ENCODE peak calls at places on chromosome 22, in five cellular contexts. One of them, this sample, is unnamed.

GRCh38 chr22:23031795-23032194 is 38.5 kb upstream of the GNAZ start:
- DNase-seq in coronary artery: no peak
- DNase-seq in foreskin fibroblast: no peak
- DNase-seq in CD8-positive, alpha-beta T cell: no peak
- DNase-seq in PC-9: no peak
- DNase-seq in this sample: no peak

GRCh38 chr22:32904044-32904443 is 102.5 kb downstream of the TIMP3 start:
- DNase-seq in coronary artery: no peak
- DNase-seq in foreskin fibroblast: no peak
- DNase-seq in CD8-positive, alpha-beta T cell: no peak
- DNase-seq in PC-9: peak; percentile 48
- DNase-seq in this sample: peak; percentile 19

GRCh38 chr22:40757071-40757470 is 62.1 kb downstream of the SLC25A17 start:
- DNase-seq in coronary artery: no peak
- DNase-seq in foreskin fibroblast: peak; percentile 6
- DNase-seq in CD8-positive, alpha-beta T cell: no peak
- DNase-seq in PC-9: peak; percentile 57
- DNase-seq in this sample: peak; percentile 46

GRCh38 chr22:36156515-36157419 is 3.8 kb downstream of the APOL3 start:
- DNase-seq in coronary artery: peak; percentile 92
- DNase-seq in foreskin fibroblast: peak; percentile 91
- DNase-seq in CD8-positive, alpha-beta T cell: peak; percentile 80
- DNase-seq in PC-9: no peak
- DNase-seq in this sample: no peak

GRCh38 chr22:44975444-44976262 is 34.2 kb downstream of the PHF21B start:
- DNase-seq in coronary artery: no peak
- DNase-seq in foreskin fibroblast: peak; percentile 51
- DNase-seq in CD8-positive, alpha-beta T cell: peak; percentile 49
- DNase-seq in PC-9: peak; percentile 76
- DNase-seq in this sample: peak; percentile 56

GRCh38 chr22:46070215-46070721 is 80.1 kb upstream of the PPARA start:
- DNase-seq in coronary artery: no peak
- DNase-seq in foreskin fibroblast: peak; percentile 64
- DNase-seq in CD8-positive, alpha-beta T cell: no peak
- DNase-seq in PC-9: peak; percentile 70
- DNase-seq in this sample: no peak

GRCh38 chr22:44765571-44766285 is 13.4 kb downstream of the ARHGAP8 start:
- DNase-seq in coronary artery: no peak
- DNase-seq in foreskin fibroblast: no peak
- DNase-seq in CD8-positive, alpha-beta T cell: no peak
- DNase-seq in PC-9: no peak
- DNase-seq in this sample: no peak

GRCh38 chr22:45631140-45631539 is 40.5 kb upstream of the ATXN10 start:
- DNase-seq in coronary artery: no peak
- DNase-seq in foreskin fibroblast: no peak
- DNase-seq in CD8-positive, alpha-beta T cell: no peak
- DNase-seq in PC-9: no peak
- DNase-seq in this sample: no peak

GRCh38 chr22:45101828-45102227 is 61.9 kb upstream of the NUP50 start:
- DNase-seq in coronary artery: no peak
- DNase-seq in foreskin fibroblast: peak; percentile 65
- DNase-seq in CD8-positive, alpha-beta T cell: no peak
- DNase-seq in PC-9: no peak
- DNase-seq in this sample: no peak

GRCh38 chr22:36493690-36494110 is 12.3 kb upstream of the TXN2 start:
- DNase-seq in coronary artery: no peak
- DNase-seq in foreskin fibroblast: no peak
- DNase-seq in CD8-positive, alpha-beta T cell: no peak
- DNase-seq in PC-9: no peak
- DNase-seq in this sample: no peak

GRCh38 chr22:44847380-44847779 is 95.0 kb downstream of the ARHGAP8 start:
- DNase-seq in coronary artery: no peak
- DNase-seq in foreskin fibroblast: no peak
- DNase-seq in CD8-positive, alpha-beta T cell: no peak
- DNase-seq in PC-9: no peak
- DNase-seq in this sample: no peak

GRCh38 chr22:44271010-44271500 is 41.7 kb downstream of the SHISAL1 start:
- DNase-seq in coronary artery: no peak
- DNase-seq in foreskin fibroblast: no peak
- DNase-seq in CD8-positive, alpha-beta T cell: no peak
- DNase-seq in PC-9: no peak
- DNase-seq in this sample: no peak

GRCh38 chr22:22547226-22547625 is 11.8 kb downstream of the PRAME start:
- DNase-seq in coronary artery: no peak
- DNase-seq in foreskin fibroblast: no peak
- DNase-seq in CD8-positive, alpha-beta T cell: no peak
- DNase-seq in PC-9: no peak
- DNase-seq in this sample: no peak

GRCh38 chr22:27876684-27877083 is 42.4 kb downstream of the PITPNB start:
- DNase-seq in coronary artery: no peak
- DNase-seq in foreskin fibroblast: no peak
- DNase-seq in CD8-positive, alpha-beta T cell: no peak
- DNase-seq in PC-9: no peak
- DNase-seq in this sample: no peak

GRCh38 chr22:23200896-23201295 is 20.6 kb downstream of the BCR start:
- DNase-seq in coronary artery: no peak
- DNase-seq in foreskin fibroblast: no peak
- DNase-seq in CD8-positive, alpha-beta T cell: no peak
- DNase-seq in PC-9: no peak
- DNase-seq in this sample: no peak

GRCh38 chr22:37141971-37142647 is 7.6 kb downstream of the IL2RB start:
- DNase-seq in coronary artery: no peak
- DNase-seq in foreskin fibroblast: no peak
- DNase-seq in CD8-positive, alpha-beta T cell: no peak
- DNase-seq in PC-9: no peak
- DNase-seq in this sample: no peak

GRCh38 chr22:36360871-36361383 is 26.8 kb downstream of the MYH9 start:
- DNase-seq in coronary artery: no peak
- DNase-seq in foreskin fibroblast: no peak
- DNase-seq in CD8-positive, alpha-beta T cell: no peak
- DNase-seq in PC-9: no peak
- DNase-seq in this sample: no peak

GRCh38 chr22:49827853-49828598 is at the start of gene BRD1:
- DNase-seq in coronary artery: no peak
- DNase-seq in foreskin fibroblast: peak; percentile 64
- DNase-seq in CD8-positive, alpha-beta T cell: peak; percentile 56
- DNase-seq in PC-9: no peak
- DNase-seq in this sample: no peak

GRCh38 chr22:36902143-36902911 is 11.1 kb upstream of the CSF2RB start:
- DNase-seq in coronary artery: no peak
- DNase-seq in foreskin fibroblast: no peak
- DNase-seq in CD8-positive, alpha-beta T cell: no peak
- DNase-seq in PC-9: no peak
- DNase-seq in this sample: no peak

GRCh38 chr22:36010090-36010489 is 18.5 kb downstream of the RBFOX2 start:
- DNase-seq in coronary artery: no peak
- DNase-seq in foreskin fibroblast: no peak
- DNase-seq in CD8-positive, alpha-beta T cell: no peak
- DNase-seq in PC-9: no peak
- DNase-seq in this sample: no peak

GRCh38 chr22:44620129-44620840 is 81.7 kb upstream of the PRR5 start:
- DNase-seq in coronary artery: no peak
- DNase-seq in foreskin fibroblast: peak; percentile 16
- DNase-seq in CD8-positive, alpha-beta T cell: peak; percentile 90
- DNase-seq in PC-9: no peak
- DNase-seq in this sample: no peak

GRCh38 chr22:44088976-44089570 is 65.0 kb downstream of the PARVB start:
- DNase-seq in coronary artery: no peak
- DNase-seq in foreskin fibroblast: peak; percentile 42
- DNase-seq in CD8-positive, alpha-beta T cell: no peak
- DNase-seq in PC-9: no peak
- DNase-seq in this sample: no peak

GRCh38 chr22:45552580-45553332 is 50.1 kb downstream of the FBLN1 start:
- DNase-seq in coronary artery: no peak
- DNase-seq in foreskin fibroblast: peak; percentile 99
- DNase-seq in CD8-positive, alpha-beta T cell: no peak
- DNase-seq in PC-9: peak; percentile 28
- DNase-seq in this sample: no peak

GRCh38 chr22:21964234-21964633 is 11.6 kb upstream of the PPM1F start:
- DNase-seq in coronary artery: no peak
- DNase-seq in foreskin fibroblast: no peak
- DNase-seq in CD8-positive, alpha-beta T cell: no peak
- DNase-seq in PC-9: no peak
- DNase-seq in this sample: no peak

GRCh38 chr22:29048822-29049654 is 12.6 kb downstream of the C22orf31 start:
- DNase-seq in coronary artery: no peak
- DNase-seq in foreskin fibroblast: no peak
- DNase-seq in CD8-positive, alpha-beta T cell: no peak
- DNase-seq in PC-9: no peak
- DNase-seq in this sample: no peak

GRCh38 chr22:46002757-46003270 is 25.9 kb upstream of the WNT7B start:
- DNase-seq in coronary artery: no peak
- DNase-seq in foreskin fibroblast: peak; percentile 71
- DNase-seq in CD8-positive, alpha-beta T cell: no peak
- DNase-seq in PC-9: peak; percentile 53
- DNase-seq in this sample: no peak

GRCh38 chr22:44204937-44205712 is 24.4 kb downstream of the PARVG start:
- DNase-seq in coronary artery: no peak
- DNase-seq in foreskin fibroblast: no peak
- DNase-seq in CD8-positive, alpha-beta T cell: no peak
- DNase-seq in PC-9: no peak
- DNase-seq in this sample: no peak

GRCh38 chr22:22823126-22823804 is 64.4 kb upstream of the IGLL5 start:
- DNase-seq in coronary artery: no peak
- DNase-seq in foreskin fibroblast: no peak
- DNase-seq in CD8-positive, alpha-beta T cell: no peak
- DNase-seq in PC-9: no peak
- DNase-seq in this sample: no peak

GRCh38 chr22:44882226-44882905 is 127.4 kb downstream of the PHF21B start:
- DNase-seq in coronary artery: no peak
- DNase-seq in foreskin fibroblast: no peak
- DNase-seq in CD8-positive, alpha-beta T cell: no peak
- DNase-seq in PC-9: no peak
- DNase-seq in this sample: no peak

GRCh38 chr22:40196628-40197027 is 18.9 kb downstream of the TNRC6B start:
- DNase-seq in coronary artery: peak; percentile 28
- DNase-seq in foreskin fibroblast: peak; percentile 89
- DNase-seq in CD8-positive, alpha-beta T cell: no peak
- DNase-seq in PC-9: peak; percentile 75
- DNase-seq in this sample: no peak

GRCh38 chr22:38291201-38291777 is 18.5 kb upstream of the TMEM184B start:
- DNase-seq in coronary artery: no peak
- DNase-seq in foreskin fibroblast: no peak
- DNase-seq in CD8-positive, alpha-beta T cell: no peak
- DNase-seq in PC-9: peak; percentile 24
- DNase-seq in this sample: no peak

GRCh38 chr22:31750365-31751284 is 693 bp upstream of the PRR14L start:
- DNase-seq in coronary artery: no peak
- DNase-seq in foreskin fibroblast: no peak
- DNase-seq in CD8-positive, alpha-beta T cell: no peak
- DNase-seq in PC-9: no peak
- DNase-seq in this sample: no peak
- H3K4me3 ChIP-seq in coronary artery: peak overlapping the region; percentile 85
- H3K4me3 ChIP-seq in foreskin fibroblast: peak overlapping the region; percentile 28
- H3K4me3 ChIP-seq in CD8-positive, alpha-beta T cell: peak overlapping the region; percentile 23
- H3K4me3 ChIP-seq in PC-9: peak overlapping the region; percentile 86
- H3K4me3 ChIP-seq in this sample: peak overlapping the region; percentile 96

GRCh38 chr22:31036671-31037550 is 44.2 kb upstream of the SMTN start:
- DNase-seq in coronary artery: no peak
- DNase-seq in foreskin fibroblast: peak; percentile 47
- DNase-seq in CD8-positive, alpha-beta T cell: no peak
- DNase-seq in PC-9: peak; percentile 56
- DNase-seq in this sample: peak; percentile 26
- TF ChIP-seq CTCF in coronary artery: no peak
- TF ChIP-seq CTCF in foreskin fibroblast: no peak
- TF ChIP-seq CTCF in CD8-positive, alpha-beta T cell: no peak
- TF ChIP-seq CTCF in PC-9: no peak
- TF ChIP-seq CTCF in this sample: no peak

GRCh38 chr22:31604137-31604705 is 57.8 kb downstream of the PISD start:
- DNase-seq in coronary artery: no peak
- DNase-seq in foreskin fibroblast: no peak
- DNase-seq in CD8-positive, alpha-beta T cell: no peak
- DNase-seq in PC-9: no peak
- DNase-seq in this sample: no peak
- H3K4me3 ChIP-seq in coronary artery: no peak overlapping the region
- H3K4me3 ChIP-seq in foreskin fibroblast: no peak overlapping the region
- H3K4me3 ChIP-seq in CD8-positive, alpha-beta T cell: no peak overlapping the region
- H3K4me3 ChIP-seq in PC-9: no peak overlapping the region
- H3K4me3 ChIP-seq in this sample: no peak overlapping the region

GRCh38 chr22:42277988-42278776 is 7.7 kb upstream of the TCF20 start:
- DNase-seq in coronary artery: peak; percentile 71
- DNase-seq in foreskin fibroblast: no peak
- DNase-seq in CD8-positive, alpha-beta T cell: no peak
- DNase-seq in PC-9: no peak
- DNase-seq in this sample: no peak
- TF ChIP-seq CTCF in coronary artery: no peak
- TF ChIP-seq CTCF in foreskin fibroblast: peak; percentile 14
- TF ChIP-seq CTCF in CD8-positive, alpha-beta T cell: no peak
- TF ChIP-seq CTCF in PC-9: no peak
- TF ChIP-seq CTCF in this sample: no peak

GRCh38 chr22:48253573-48253972 is 1491.1 kb downstream of the TBC1D22A start:
- DNase-seq in coronary artery: no peak
- DNase-seq in foreskin fibroblast: no peak
- DNase-seq in CD8-positive, alpha-beta T cell: no peak
- DNase-seq in PC-9: no peak
- DNase-seq in this sample: no peak
- H3K4me3 ChIP-seq in coronary artery: no peak overlapping the region
- H3K4me3 ChIP-seq in foreskin fibroblast: no peak overlapping the region
- H3K4me3 ChIP-seq in CD8-positive, alpha-beta T cell: no peak overlapping the region
- H3K4me3 ChIP-seq in PC-9: no peak overlapping the region
- H3K4me3 ChIP-seq in this sample: no peak overlapping the region

GRCh38 chr22:47174096-47174495 is 411.6 kb downstream of the TBC1D22A start:
- DNase-seq in coronary artery: peak; percentile 36
- DNase-seq in foreskin fibroblast: no peak
- DNase-seq in CD8-positive, alpha-beta T cell: no peak
- DNase-seq in PC-9: no peak
- DNase-seq in this sample: no peak
- TF ChIP-seq CTCF in coronary artery: no peak
- TF ChIP-seq CTCF in foreskin fibroblast: no peak
- TF ChIP-seq CTCF in CD8-positive, alpha-beta T cell: no peak
- TF ChIP-seq CTCF in PC-9: no peak
- TF ChIP-seq CTCF in this sample: no peak

GRCh38 chr22:19737846-19738663 is 14.7 kb downstream of the GP1BB start:
- DNase-seq in coronary artery: no peak
- DNase-seq in foreskin fibroblast: no peak
- DNase-seq in CD8-positive, alpha-beta T cell: no peak
- DNase-seq in PC-9: no peak
- DNase-seq in this sample: no peak
- H3K4me3 ChIP-seq in coronary artery: no peak overlapping the region
- H3K4me3 ChIP-seq in foreskin fibroblast: no peak overlapping the region
- H3K4me3 ChIP-seq in CD8-positive, alpha-beta T cell: no peak overlapping the region
- H3K4me3 ChIP-seq in PC-9: no peak overlapping the region
- H3K4me3 ChIP-seq in this sample: no peak overlapping the region

This sample was measured in LNCaP clone FGC.